ENCODE peak calls at places on chromosomes 12 and 14, in six cellular contexts. O is fibroblast of lung, D is NCI-H2081, H is ecto neural progenitor cell, Q is GM06990, K is mucosa of gallbladder. J is an unnamed sample.

GRCh38 chr12:91037301-91037700 is 20.5 kb downstream of the KERA start:
- DNase-seq in D (no peak), Q (no peak), H (no peak), O (peak), K (no peak), J (no peak)

GRCh38 chr12:111766608-111767361 is at the start of gene ALDH2:
- DNase-seq in K (peak), D (peak), O (peak), Q (peak), H (peak), J (peak)

GRCh38 chr14:68784995-68785816 is 7.7 kb downstream of the ZFP36L1 start:
- DNase-seq in Q (no peak), H (no peak), K (no peak), O (peak), D (no peak), J (no peak)

GRCh38 chr12:49883065-49883464 is 20.6 kb downstream of the FAIM2 start:
- DNase-seq in K (no peak), Q (no peak), H (peak), O (no peak), D (no peak), J (no peak)

GRCh38 chr12:130342442-130342841 is 4.8 kb downstream of the PIWIL1 start:
- DNase-seq in D (no peak), K (no peak), O (no peak), H (no peak), Q (no peak), J (no peak)

GRCh38 chr12:1917172-1918070 is 1.0 kb downstream of the CACNA2D4 start:
- DNase-seq in K (no peak), D (no peak), O (no peak), H (peak), Q (no peak), J (no peak)

GRCh38 chr12:12938541-12938940 is 13.4 kb downstream of the GPRC5D start:
- DNase-seq in H (no peak), D (no peak), O (no peak), Q (no peak), K (no peak), J (no peak)

GRCh38 chr12:23662966-23663365 is 286.5 kb downstream of the SOX5 start:
- DNase-seq in H (no peak), K (no peak), Q (no peak), O (peak), D (peak), J (no peak)

GRCh38 chr14:75861161-75861621 is 120.6 kb downstream of the TGFB3 start:
- DNase-seq in H (no peak), K (no peak), Q (no peak), D (no peak), O (peak), J (no peak)